ENCODE peak calls at places on chromosome 20, in five cellular contexts. One of them, this sample, is unnamed.
A peak's percentile ranks its signal among the peaks of the same experiment; 100 is the strongest.

GRCh38 chr20:44717986-44718385 is 2.8 kb downstream of the CCN5 start:
- DNase-seq in brain microvascular endothelial cell: no peak
- DNase-seq in G401: no peak
- DNase-seq in T-helper 17 cell: no peak
- DNase-seq in GM03348: no peak
- DNase-seq in this sample: no peak

GRCh38 chr20:57892471-57892870 is 182.7 kb upstream of the PMEPA1 start:
- DNase-seq in brain microvascular endothelial cell: no peak
- DNase-seq in G401: no peak
- DNase-seq in T-helper 17 cell: no peak
- DNase-seq in GM03348: no peak
- DNase-seq in this sample: no peak

GRCh38 chr20:8132015-8132631 is at the start of gene PLCB1:
- DNase-seq in GM03348: peak; percentile 95
- DNase-seq in T-helper 17 cell: peak; percentile 75
- DNase-seq in G401: peak; percentile 85
- DNase-seq in brain microvascular endothelial cell: peak; percentile 73
- DNase-seq in this sample: peak; percentile 65

GRCh38 chr20:52494244-52494643 is 302.7 kb upstream of the ZFP64 start:
- DNase-seq in brain microvascular endothelial cell: peak; percentile 46
- DNase-seq in G401: no peak
- DNase-seq in T-helper 17 cell: no peak
- DNase-seq in GM03348: peak; percentile 78
- DNase-seq in this sample: no peak

GRCh38 chr20:60754866-60755265 is 497.2 kb upstream of the CDH4 start:
- DNase-seq in G401: peak; percentile 1
- DNase-seq in GM03348: no peak
- DNase-seq in T-helper 17 cell: no peak
- DNase-seq in brain microvascular endothelial cell: no peak
- DNase-seq in this sample: no peak

GRCh38 chr20:11101696-11102095 is 427.9 kb upstream of the JAG1 start:
- DNase-seq in G401: no peak
- DNase-seq in brain microvascular endothelial cell: no peak
- DNase-seq in GM03348: no peak
- DNase-seq in T-helper 17 cell: no peak
- DNase-seq in this sample: no peak

GRCh38 chr20:56503911-56504310 is 20.6 kb upstream of the FAM209A start:
- DNase-seq in T-helper 17 cell: no peak
- DNase-seq in G401: peak; percentile 3
- DNase-seq in brain microvascular endothelial cell: no peak
- DNase-seq in GM03348: no peak
- DNase-seq in this sample: no peak

GRCh38 chr20:19382371-19382770 is 169.9 kb downstream of the SLC24A3 start:
- DNase-seq in T-helper 17 cell: no peak
- DNase-seq in brain microvascular endothelial cell: no peak
- DNase-seq in G401: no peak
- DNase-seq in GM03348: no peak
- DNase-seq in this sample: no peak

GRCh38 chr20:36128463-36129176 is 25.9 kb upstream of the EPB41L1 start:
- DNase-seq in brain microvascular endothelial cell: peak; percentile 37
- DNase-seq in GM03348: peak; percentile 85
- DNase-seq in T-helper 17 cell: no peak
- DNase-seq in G401: no peak
- DNase-seq in this sample: no peak

GRCh38 chr20:50110141-50111047 is 2.6 kb downstream of the UBE2V1 start:
- DNase-seq in GM03348: peak; percentile 19
- DNase-seq in T-helper 17 cell: no peak
- DNase-seq in brain microvascular endothelial cell: no peak
- DNase-seq in G401: no peak
- DNase-seq in this sample: no peak

GRCh38 chr20:4719190-4719589 is 2.5 kb upstream of the PRND start:
- DNase-seq in G401: no peak
- DNase-seq in GM03348: no peak
- DNase-seq in brain microvascular endothelial cell: no peak
- DNase-seq in T-helper 17 cell: no peak
- DNase-seq in this sample: no peak

GRCh38 chr20:38137441-38138037 is 27.5 kb downstream of the TGM2 start:
- DNase-seq in brain microvascular endothelial cell: no peak
- DNase-seq in G401: no peak
- DNase-seq in GM03348: no peak
- DNase-seq in T-helper 17 cell: no peak
- DNase-seq in this sample: no peak

GRCh38 chr20:32333181-32333987 is 24.7 kb upstream of the ASXL1 start:
- DNase-seq in T-helper 17 cell: no peak
- DNase-seq in brain microvascular endothelial cell: no peak
- DNase-seq in GM03348: no peak
- DNase-seq in G401: no peak
- DNase-seq in this sample: no peak

GRCh38 chr20:38812182-38812581 is 6.7 kb downstream of the PPP1R16B start:
- DNase-seq in G401: peak; percentile 72
- DNase-seq in GM03348: no peak
- DNase-seq in T-helper 17 cell: no peak
- DNase-seq in brain microvascular endothelial cell: no peak
- DNase-seq in this sample: no peak

GRCh38 chr20:31550099-31550498 is 35.9 kb downstream of the HM13 start:
- DNase-seq in GM03348: no peak
- DNase-seq in G401: no peak
- DNase-seq in brain microvascular endothelial cell: no peak
- DNase-seq in T-helper 17 cell: no peak
- DNase-seq in this sample: no peak

GRCh38 chr20:57547250-57547649 is 13.7 kb upstream of the PCK1 start:
- DNase-seq in T-helper 17 cell: no peak
- DNase-seq in G401: no peak
- DNase-seq in brain microvascular endothelial cell: no peak
- DNase-seq in GM03348: no peak
- DNase-seq in this sample: no peak

GRCh38 chr20:53940883-53941546 is 129.4 kb downstream of the BCAS1 start:
- DNase-seq in G401: no peak
- DNase-seq in T-helper 17 cell: no peak
- DNase-seq in GM03348: peak; percentile 65
- DNase-seq in brain microvascular endothelial cell: peak; percentile 90
- DNase-seq in this sample: peak; percentile 44

GRCh38 chr20:15242773-15243172 is 905.4 kb upstream of the FLRT3 start:
- DNase-seq in G401: peak; percentile 54
- DNase-seq in brain microvascular endothelial cell: no peak
- DNase-seq in GM03348: no peak
- DNase-seq in T-helper 17 cell: no peak
- DNase-seq in this sample: no peak

GRCh38 chr20:37314617-37315292 is 25.3 kb downstream of the MANBAL start:
- DNase-seq in G401: no peak
- DNase-seq in T-helper 17 cell: no peak
- DNase-seq in brain microvascular endothelial cell: no peak
- DNase-seq in GM03348: peak; percentile 26
- DNase-seq in this sample: no peak

GRCh38 chr20:38057351-38057972 is 23.9 kb downstream of the RPRD1B start:
- DNase-seq in brain microvascular endothelial cell: peak; percentile 62
- DNase-seq in T-helper 17 cell: peak; percentile 70
- DNase-seq in G401: peak; percentile 77
- DNase-seq in GM03348: peak; percentile 78
- DNase-seq in this sample: peak; percentile 7

GRCh38 chr20:21151791-21152190 is 25.9 kb downstream of the KIZ start:
- DNase-seq in T-helper 17 cell: no peak
- DNase-seq in G401: no peak
- DNase-seq in brain microvascular endothelial cell: no peak
- DNase-seq in GM03348: no peak
- DNase-seq in this sample: no peak

GRCh38 chr20:8808180-8808535 is 260.7 kb upstream of the PLCB4 start:
- DNase-seq in T-helper 17 cell: no peak
- DNase-seq in GM03348: no peak
- DNase-seq in brain microvascular endothelial cell: no peak
- DNase-seq in G401: peak; percentile 86
- DNase-seq in this sample: no peak

GRCh38 chr20:36532388-36532787 is 8.9 kb upstream of the MYL9 start:
- DNase-seq in brain microvascular endothelial cell: no peak
- DNase-seq in G401: no peak
- DNase-seq in GM03348: no peak
- DNase-seq in T-helper 17 cell: no peak
- DNase-seq in this sample: no peak

GRCh38 chr20:62804632-62805364 is at the start of gene OGFR:
- DNase-seq in GM03348: peak; percentile 95
- DNase-seq in G401: no peak
- DNase-seq in brain microvascular endothelial cell: no peak
- DNase-seq in T-helper 17 cell: peak; percentile 47
- DNase-seq in this sample: peak; percentile 54

GRCh38 chr20:3514012-3514642 is 43.3 kb downstream of the ATRN start:
- DNase-seq in GM03348: no peak
- DNase-seq in T-helper 17 cell: no peak
- DNase-seq in brain microvascular endothelial cell: no peak
- DNase-seq in G401: no peak
- DNase-seq in this sample: no peak

GRCh38 chr20:11850901-11851300 is 66.8 kb upstream of the BTBD3 start:
- DNase-seq in T-helper 17 cell: no peak
- DNase-seq in G401: no peak
- DNase-seq in brain microvascular endothelial cell: peak; percentile 43
- DNase-seq in GM03348: peak; percentile 13
- DNase-seq in this sample: no peak

GRCh38 chr20:5065489-5066383 is 54.0 kb downstream of the PCNA start:
- DNase-seq in brain microvascular endothelial cell: peak; percentile 91
- DNase-seq in GM03348: peak; percentile 92
- DNase-seq in G401: no peak
- DNase-seq in T-helper 17 cell: no peak
- DNase-seq in this sample: peak; percentile 9

GRCh38 chr20:36478137-36478905 is 63.0 kb upstream of the MYL9 start:
- DNase-seq in GM03348: no peak
- DNase-seq in brain microvascular endothelial cell: peak; percentile 38
- DNase-seq in G401: no peak
- DNase-seq in T-helper 17 cell: no peak
- DNase-seq in this sample: no peak

GRCh38 chr20:56974499-56975250 is 291.8 kb downstream of the BMP7 start:
- DNase-seq in T-helper 17 cell: no peak
- DNase-seq in G401: peak; percentile 64
- DNase-seq in brain microvascular endothelial cell: peak; percentile 63
- DNase-seq in GM03348: peak; percentile 75
- DNase-seq in this sample: no peak

GRCh38 chr20:12916699-12917098 is 92.1 kb upstream of the SPTLC3 start:
- DNase-seq in G401: no peak
- DNase-seq in T-helper 17 cell: no peak
- DNase-seq in GM03348: no peak
- DNase-seq in brain microvascular endothelial cell: no peak
- DNase-seq in this sample: no peak

GRCh38 chr20:24775966-24776365 is 173.1 kb upstream of the CST7 start:
- DNase-seq in G401: no peak
- DNase-seq in GM03348: no peak
- DNase-seq in T-helper 17 cell: no peak
- DNase-seq in brain microvascular endothelial cell: no peak
- DNase-seq in this sample: no peak

GRCh38 chr20:63125893-63126601 is 89.9 kb downstream of the YTHDF1 start:
- DNase-seq in GM03348: no peak
- DNase-seq in brain microvascular endothelial cell: no peak
- DNase-seq in G401: no peak
- DNase-seq in T-helper 17 cell: no peak
- DNase-seq in this sample: no peak

GRCh38 chr20:51402201-51402600 is 140.3 kb downstream of the NFATC2 start:
- DNase-seq in GM03348: no peak
- DNase-seq in G401: no peak
- DNase-seq in T-helper 17 cell: no peak
- DNase-seq in brain microvascular endothelial cell: no peak
- DNase-seq in this sample: no peak

GRCh38 chr20:61976275-61976649 is 89.4 kb downstream of the TAF4 start:
- DNase-seq in GM03348: no peak
- DNase-seq in brain microvascular endothelial cell: no peak
- DNase-seq in T-helper 17 cell: no peak
- DNase-seq in G401: no peak
- DNase-seq in this sample: no peak

GRCh38 chr20:64077094-64077493 is 2.2 kb downstream of the RGS19 start:
- DNase-seq in GM03348: no peak
- DNase-seq in T-helper 17 cell: no peak
- DNase-seq in brain microvascular endothelial cell: no peak
- DNase-seq in G401: no peak
- DNase-seq in this sample: no peak

GRCh38 chr20:2967841-2968240 is 75.6 kb upstream of the GNRH2 start:
- DNase-seq in T-helper 17 cell: no peak
- DNase-seq in GM03348: no peak
- DNase-seq in G401: no peak
- DNase-seq in brain microvascular endothelial cell: no peak
- DNase-seq in this sample: no peak

GRCh38 chr20:36591854-36592641 is 13.5 kb upstream of the RAB5IF start:
- DNase-seq in G401: peak; percentile 59
- DNase-seq in brain microvascular endothelial cell: no peak
- DNase-seq in GM03348: peak; percentile 68
- DNase-seq in T-helper 17 cell: peak; percentile 28
- DNase-seq in this sample: peak; percentile 6

GRCh38 chr20:45890077-45890996 is 671 bp downstream of the NEURL2 start:
- DNase-seq in G401: peak; percentile 89
- DNase-seq in brain microvascular endothelial cell: peak; percentile 83
- DNase-seq in T-helper 17 cell: no peak
- DNase-seq in GM03348: peak; percentile 78
- DNase-seq in this sample: peak; percentile 63